ENCODE peak calls at places on chromosomes 2 and 18, in seven cellular contexts. H, Q, X, R, I, G and W are unnamed samples.

GRCh38 chr2:60839126-60839813 is 42.1 kb upstream of the REL start:
- DNase-seq in H (no peak), Q (no peak), X (peak), R (no peak), I (peak), G (no peak), W (no peak)

GRCh38 chr2:202632682-202633081 is 2.1 kb upstream of the FAM117B start:
- DNase-seq in H (no peak), Q (peak), X (no peak), R (no peak), I (no peak), G (no peak), W (no peak)

GRCh38 chr18:28960146-28960545 is 783.2 kb upstream of the CDH2 start:
- DNase-seq in H (peak), Q (peak), X (no peak), R (no peak), I (no peak), G (no peak), W (no peak)

GRCh38 chr2:128442053-128442751 is 123.5 kb upstream of the HS6ST1 start:
- DNase-seq in H (no peak), Q (no peak), X (no peak), R (no peak), I (no peak), G (peak), W (no peak)

GRCh38 chr2:50951416-50951815 is 80.5 kb downstream of the NRXN1 start:
- DNase-seq in H (no peak), Q (peak), X (no peak), R (no peak), I (no peak), G (no peak), W (no peak)

GRCh38 chr2:176744156-176744555 is 468.4 kb upstream of the HNRNPA3 start:
- DNase-seq in H (no peak), Q (no peak), X (no peak), R (no peak), I (no peak), G (no peak), W (no peak)

GRCh38 chr2:66433945-66434678 is 813 bp upstream of the MEIS1 start:
- DNase-seq in H (peak), Q (peak), X (peak), R (no peak), I (no peak), G (no peak), W (peak)

GRCh38 chr2:88350641-88351601 is 101.6 kb downstream of the FOXI3 start:
- DNase-seq in H (peak), Q (peak), X (peak), R (peak), I (peak), G (peak), W (peak)

DNA sequence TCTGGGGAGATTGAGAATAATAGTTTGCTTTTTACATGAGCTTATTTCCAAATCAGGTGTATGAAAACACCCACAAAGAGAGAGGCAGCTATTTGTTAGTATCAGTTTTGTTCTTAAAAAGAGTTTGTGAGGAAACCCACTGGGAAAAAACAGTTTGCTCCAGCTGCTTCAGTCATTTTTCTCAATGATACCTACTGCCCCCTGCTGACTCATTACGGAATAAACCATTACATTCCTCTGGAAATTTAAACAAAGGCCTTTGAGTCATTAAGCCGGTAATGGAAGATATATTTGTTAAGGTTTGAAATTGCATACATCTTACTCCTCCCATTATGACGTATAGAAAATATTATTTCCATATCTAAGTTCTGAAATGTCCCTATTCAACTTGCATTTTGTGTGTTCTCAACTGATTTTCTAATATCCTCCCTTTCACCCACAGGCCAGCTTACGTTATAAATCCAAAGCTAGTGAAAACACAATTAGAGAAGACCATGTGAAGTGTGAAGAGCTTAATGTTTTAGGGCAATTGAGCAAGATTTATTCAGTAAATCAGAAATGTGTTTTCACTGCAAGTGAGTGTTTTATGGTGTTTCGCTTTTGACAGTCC is 761.6 kb downstream of the DSC3 start:
- DNase-seq in H (peak), Q (peak), X (no peak), R (peak), I (no peak), G (no peak), W (no peak)
- TF ChIP-seq CTCF in H (peak), Q (peak), X (peak), R (peak), I (peak), G (no peak), W (no peak)

GRCh38 chr2:134392689-134393476 is 139.0 kb downstream of the MGAT5 start:
- DNase-seq in H (peak), Q (peak), X (no peak), R (no peak), I (no peak), G (no peak), W (no peak)
- TF ChIP-seq CTCF in H (no peak), Q (peak), X (peak), R (no peak), I (no peak), G (no peak), W (no peak)

DNA sequence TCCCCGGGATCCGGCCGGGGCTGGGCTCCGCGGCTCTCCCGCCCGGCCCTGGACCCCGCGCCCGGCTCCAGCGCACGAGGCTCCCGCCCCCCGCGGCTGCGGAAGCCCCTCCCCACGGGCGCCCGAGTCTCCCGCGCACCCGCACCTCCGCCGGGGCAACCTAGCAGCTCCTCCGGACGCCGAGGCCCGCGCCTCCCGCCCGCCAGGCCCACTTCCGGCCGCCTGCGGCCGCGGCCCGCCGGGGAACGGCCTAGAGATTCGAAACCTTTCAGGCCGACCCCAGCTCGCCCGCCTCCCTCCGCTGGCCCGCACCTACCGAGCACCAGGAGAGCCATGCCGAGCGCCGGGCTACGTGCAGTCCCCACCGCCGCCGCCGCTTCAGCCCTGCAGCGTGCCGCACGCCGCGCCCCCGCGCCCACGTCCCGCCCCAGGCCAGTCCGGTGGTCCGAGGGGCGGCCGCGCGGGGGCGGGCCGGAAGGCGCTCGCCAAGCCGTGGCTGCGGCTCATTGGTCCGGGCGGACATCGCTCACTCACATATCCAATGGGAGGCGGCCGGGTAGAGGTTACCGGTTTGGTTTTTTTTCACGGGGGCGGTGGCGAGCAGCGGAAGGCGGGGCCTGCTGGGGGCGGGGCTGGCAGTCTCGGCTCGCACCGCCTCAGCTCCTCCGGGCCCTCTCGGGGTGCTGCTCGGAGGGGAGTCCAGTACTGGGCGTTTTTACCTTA is at the start of gene PDIA6:
- DNase-seq in H (peak), Q (peak), X (peak), R (peak), I (peak), G (peak), W (peak)
- TF ChIP-seq CTCF in H (no peak), Q (no peak), X (no peak), R (no peak), I (no peak), G (no peak), W (no peak)

DNA sequence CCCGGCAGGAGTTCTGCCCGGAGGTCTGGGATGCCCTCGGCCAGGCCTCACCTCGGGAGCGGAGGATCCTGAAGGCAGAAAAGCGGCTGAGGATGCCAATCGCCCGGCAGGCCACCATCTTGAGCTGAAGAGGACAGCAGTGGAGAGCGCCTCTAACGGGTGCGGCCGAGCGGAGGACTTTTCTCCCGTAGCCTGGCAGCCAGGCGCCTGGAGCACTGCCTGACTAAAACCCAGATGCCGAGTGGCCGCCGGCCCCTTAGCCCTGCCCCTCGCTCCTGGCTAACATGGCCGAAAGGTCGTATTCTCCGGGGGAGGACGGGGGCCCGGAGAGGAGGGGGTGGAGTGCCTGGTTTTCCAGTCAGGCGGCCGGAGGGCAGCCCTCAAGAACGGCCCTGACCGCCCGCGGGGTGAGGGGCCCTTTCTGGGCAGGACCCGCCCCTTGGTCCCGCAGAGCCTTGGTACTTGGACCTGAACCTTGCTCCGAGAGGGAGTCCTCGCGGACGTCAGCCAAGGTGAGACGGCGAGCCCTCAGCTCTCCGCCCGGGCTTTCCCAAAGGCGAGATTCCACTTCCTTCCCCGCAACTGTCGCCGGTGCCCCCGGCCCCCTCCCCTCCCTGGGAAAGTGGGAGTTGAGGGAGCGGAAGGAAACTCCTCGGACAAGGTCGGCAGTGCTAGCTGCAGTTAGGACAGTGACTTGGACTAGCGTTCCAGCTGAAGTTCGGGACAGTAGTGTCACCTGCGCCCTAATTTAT is at the start of the genes HADHA and HADHB:
- DNase-seq in H (peak), Q (peak), X (peak), R (peak), I (peak), G (peak), W (peak)
- TF ChIP-seq CTCF in H (peak), Q (peak), X (peak), R (peak), I (peak), G (no peak), W (peak)

GRCh38 chr2:216689397-216689796 is 6.0 kb downstream of the IGFBP5 start:
- DNase-seq in H (no peak), Q (no peak), X (no peak), R (no peak), I (no peak), G (no peak), W (no peak)
- TF ChIP-seq CTCF in H (no peak), Q (no peak), X (no peak), R (no peak), I (no peak), G (no peak), W (no peak)

GRCh38 chr2:217845251-217845650 is 157.5 kb downstream of the TNS1 start:
- DNase-seq in H (no peak), Q (no peak), X (no peak), R (no peak), I (no peak), G (no peak), W (no peak)
- TF ChIP-seq CTCF in H (no peak), Q (no peak), X (no peak), R (no peak), I (no peak), G (no peak), W (no peak)